ENCODE peak calls at places on chromosome 7, in ten cellular contexts. G is tibial nerve, O is BJ, U is cardiac muscle cell, N is neural crest cell, Y is osteoblast, Q is prostate gland, W is OCI-LY7, K is GM12865, C is astrocyte of the spinal cord. Z is an unnamed sample.
A peak's percentile ranks its signal among the peaks of the same experiment; 100 is the strongest.

GRCh38 chr7:135342887-135343286 is 109.2 kb downstream of the STRA8 start:
- DNase-seq in Q (no peak), C (no peak), K (no peak), N (no peak), O (no peak), Y (no peak), G (no peak), W (no peak), U (no peak), Z (no peak)

GRCh38 chr7:84043661-84044191 is 150.9 kb downstream of the SEMA3A start:
- DNase-seq in O (no peak), K (no peak), Q (no peak), U (peak; percentile 25), W (no peak), Y (no peak), N (no peak), G (no peak), C (no peak), Z (no peak)

GRCh38 chr7:140260767-140261486 is 84.1 kb upstream of the KDM7A start:
- DNase-seq in U (no peak), W (no peak), K (no peak), Y (no peak), O (no peak), Q (no peak), G (no peak), N (no peak), C (no peak), Z (no peak)

GRCh38 chr7:150737265-150738055 is at the start of gene GIMAP5:
- DNase-seq in Q (no peak), W (no peak), K (peak; percentile 59), C (no peak), U (no peak), N (no peak), G (no peak), Y (no peak), O (no peak), Z (no peak)

GRCh38 chr7:127940365-127941160 is 90.7 kb downstream of the LRRC4 start:
- DNase-seq in G (no peak), C (no peak), K (no peak), U (no peak), Y (no peak), Q (no peak), O (no peak), W (no peak), N (no peak), Z (no peak)

GRCh38 chr7:7136423-7136822 is 45.9 kb upstream of the C1GALT1 start:
- DNase-seq in O (no peak), K (peak; percentile 45), N (no peak), Q (no peak), C (peak; percentile 30), Y (no peak), U (no peak), W (no peak), G (no peak), Z (no peak)

GRCh38 chr7:95871078-95871848 is 98.9 kb downstream of the DYNC1I1 start:
- DNase-seq in W (peak; percentile 44), G (peak; percentile 40), Y (peak; percentile 71), C (peak; percentile 59), Q (peak; percentile 16), K (peak; percentile 60), N (peak; percentile 42), U (peak; percentile 73), O (no peak), Z (no peak)

GRCh38 chr7:150377116-150377979 is 1.8 kb upstream of the ZNF775 start:
- DNase-seq in C (no peak), W (peak; percentile 33), Q (no peak), Y (peak; percentile 30), U (no peak), G (no peak), N (no peak), K (peak; percentile 38), O (no peak), Z (no peak)

GRCh38 chr7:106692450-106693051 is 31.6 kb upstream of the CCDC71L start:
- DNase-seq in Y (no peak), C (no peak), U (no peak), O (no peak), Q (no peak), N (no peak), K (no peak), G (no peak), W (no peak), Z (no peak)

GRCh38 chr7:27961255-27961654 is 219.3 kb downstream of the JAZF1 start:
- DNase-seq in C (peak; percentile 23), Q (no peak), N (no peak), U (no peak), Y (peak; percentile 86), G (no peak), W (no peak), K (no peak), O (no peak), Z (no peak)

GRCh38 chr7:141158562-141158961 is 84.7 kb downstream of the TMEM178B start:
- DNase-seq in O (peak; percentile 88), C (peak; percentile 99), N (no peak), W (no peak), Y (peak; percentile 95), U (no peak), Q (no peak), G (peak; percentile 47), K (peak; percentile 82), Z (no peak)

GRCh38 chr7:129780257-129781127 is 169.0 kb downstream of the NRF1 start:
- DNase-seq in U (peak; percentile 47), O (no peak), Q (peak; percentile 92), K (peak; percentile 67), W (peak; percentile 79), C (no peak), Y (peak; percentile 90), G (no peak), N (no peak), Z (peak; percentile 95)

GRCh38 chr7:1664711-1665591 is 5.1 kb upstream of the ELFN1 start:
- DNase-seq in G (peak; percentile 50), Y (peak; percentile 99), C (peak; percentile 58), O (no peak), U (peak; percentile 90), Q (peak; percentile 39), W (peak; percentile 35), N (peak; percentile 96), K (peak; percentile 26), Z (peak; percentile 94)
- TF ChIP-seq CTCF in G (peak; percentile 71), Y (peak; percentile 54), C (peak; percentile 82), O (peak; percentile 84), U (peak; percentile 71), Q (peak; percentile 73), W (peak; percentile 71), N (peak; percentile 79), K (peak; percentile 69), Z (peak; percentile 79)

DNA sequence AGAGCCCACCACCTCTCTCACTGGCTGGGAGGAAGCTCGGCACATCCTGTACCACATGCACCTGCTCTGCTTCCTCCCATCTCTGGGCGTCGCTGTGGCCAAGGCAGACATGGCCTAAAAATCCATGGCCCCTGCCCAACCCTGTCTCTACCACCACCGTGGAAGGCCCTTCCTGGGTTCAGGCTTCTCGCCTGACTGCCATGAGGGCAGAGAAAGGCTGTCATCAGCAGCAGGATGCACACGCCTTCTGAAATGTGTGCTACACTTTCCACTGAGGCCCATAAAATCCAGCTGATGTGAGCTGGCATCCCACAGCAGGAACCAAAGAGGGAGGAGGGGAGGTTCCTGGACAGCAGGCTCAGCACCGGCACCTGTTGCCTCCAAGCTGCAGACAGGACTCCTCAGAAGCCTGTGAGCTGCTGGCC is 93.4 kb downstream of the PTPRN2 start:
- DNase-seq in W (peak; percentile 50), G (no peak), N (no peak), O (no peak), Y (no peak), C (no peak), K (no peak), U (no peak), Q (no peak), Z (no peak)
- TF ChIP-seq CTCF in W (peak; percentile 70), G (no peak), N (no peak), O (no peak), Y (no peak), C (no peak), K (peak; percentile 24), U (no peak), Q (no peak), Z (no peak)

GRCh38 chr7:152872745-152873118 is 113.2 kb downstream of the ACTR3B start:
- DNase-seq in Y (peak; percentile 72), N (no peak), W (no peak), G (no peak), K (no peak), U (no peak), C (no peak), O (no peak), Q (no peak), Z (no peak)

GRCh38 chr7:152871005-152871677 is 111.6 kb downstream of the ACTR3B start:
- DNase-seq in Y (no peak), O (no peak), C (no peak), Q (no peak), W (no peak), N (no peak), K (no peak), G (no peak), U (no peak), Z (no peak)

GRCh38 chr7:152871678-152872060 is 112.1 kb downstream of the ACTR3B start:
- DNase-seq in C (no peak), K (no peak), Q (no peak), U (no peak), N (no peak), O (no peak), G (no peak), W (no peak), Y (peak; percentile 58), Z (no peak)

GRCh38 chr7:152870106-152870693 is 110.6 kb downstream of the ACTR3B start:
- DNase-seq in K (no peak), Q (no peak), U (no peak), N (no peak), O (no peak), C (no peak), Y (peak; percentile 74), W (no peak), G (no peak), Z (no peak)

GRCh38 chr7:152872061-152872744 is 112.7 kb downstream of the ACTR3B start:
- DNase-seq in O (no peak), W (no peak), Y (peak; percentile 57), G (no peak), U (no peak), Q (no peak), C (no peak), K (no peak), N (no peak), Z (no peak)
- TF ChIP-seq CTCF in O (no peak), W (no peak), Y (no peak), G (no peak), U (no peak), Q (no peak), C (no peak), K (no peak), N (no peak), Z (no peak)

DNA sequence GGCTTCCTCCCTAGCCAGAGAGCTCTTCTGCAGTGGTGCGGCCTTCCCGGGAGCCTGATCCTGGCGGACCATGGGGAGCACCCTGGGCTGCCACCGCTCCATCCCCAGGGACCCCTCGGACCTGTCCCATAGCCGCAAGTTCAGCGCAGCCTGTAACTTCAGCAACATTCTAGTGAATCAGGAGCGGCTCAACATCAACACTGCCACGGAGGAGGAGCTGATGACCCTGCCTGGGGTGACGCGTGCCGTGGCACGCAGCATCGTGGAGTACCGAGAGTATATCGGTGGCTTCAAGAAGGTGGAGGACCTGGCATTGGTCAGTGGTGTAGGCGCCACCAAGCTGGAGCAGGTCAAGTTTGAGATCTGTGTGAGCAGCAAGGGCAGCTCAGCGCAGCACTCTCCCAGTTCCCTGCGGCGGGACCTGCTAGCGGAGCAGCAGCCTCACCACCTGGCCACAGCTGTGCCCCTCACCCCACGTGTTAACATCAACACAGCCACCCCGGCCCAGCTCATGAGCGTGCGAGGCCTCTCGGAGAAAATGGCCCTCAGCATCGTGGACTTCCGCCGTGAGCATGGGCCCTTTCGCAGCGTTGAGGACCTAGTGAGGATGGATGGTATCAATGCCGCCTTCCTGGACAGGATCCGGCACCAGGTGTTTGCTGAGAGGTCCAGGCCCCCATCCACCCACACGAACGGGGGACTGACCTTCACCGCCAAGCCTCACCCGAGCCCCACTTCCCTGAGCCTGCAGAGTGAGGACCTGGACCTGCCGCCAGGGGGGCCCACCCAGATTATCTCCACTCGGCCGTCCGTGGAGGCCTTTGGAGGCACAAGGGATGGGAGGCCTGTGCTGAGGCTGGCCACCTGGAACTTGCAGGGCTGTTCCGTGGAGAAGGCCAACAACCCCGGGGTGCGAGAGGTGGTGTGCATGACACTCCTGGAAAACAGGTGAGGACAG is 1.5 kb downstream of the EEPD1 start:
- DNase-seq in O (no peak), N (no peak), C (no peak), K (no peak), W (no peak), Y (no peak), Q (no peak), U (no peak), G (no peak), Z (peak; percentile 59)
- TF ChIP-seq CTCF in O (peak; percentile 12), N (no peak), C (no peak), K (no peak), W (no peak), Y (no peak), Q (no peak), U (no peak), G (no peak), Z (no peak)